ENCODE peak calls at places on chromosomes 13 and 19, in nine cellular contexts. X is BE2C, J is cardiac muscle cell, Z is Ammon's horn, T is NCI-H1105, C is tibial nerve, E is heart right ventricle, G is AG20443, H is HCEC 1CT. A is an unnamed sample.

GRCh38 chr19:18100710-18101109 is 3.1 kb downstream of the MAST3 start:
- DNase-seq in E (no peak), H (no peak), T (no peak), C (no peak), G (no peak), J (peak), Z (peak), X (no peak), A (no peak)

GRCh38 chr19:15379996-15380647 is 535 bp upstream of the AKAP8 start:
- DNase-seq in T (peak), C (no peak), Z (peak), X (peak), H (peak), J (peak), E (peak), G (no peak), A (peak)

GRCh38 chr13:66835040-66835628 is 395.0 kb downstream of the PCDH9 start:
- DNase-seq in T (peak), X (peak), G (no peak), E (peak), Z (peak), C (peak), H (no peak), J (peak), A (no peak)

GRCh38 chr19:35748106-35749020 is at the start of gene LIN37:
- DNase-seq in T (peak), G (peak), C (peak), X (peak), Z (peak), J (peak), E (peak), H (peak), A (peak)

GRCh38 chr19:13906525-13906904 is 514 bp downstream of the CC2D1A start:
- DNase-seq in G (no peak), X (no peak), Z (no peak), C (no peak), H (no peak), E (peak), J (no peak), T (no peak), A (no peak)

GRCh38 chr19:38649305-38650179 is 2.1 kb downstream of the ACTN4 start:
- DNase-seq in G (no peak), E (no peak), C (no peak), X (no peak), T (no peak), H (peak), J (no peak), Z (no peak), A (no peak)

GRCh38 chr19:41521860-41522555 is 54.0 kb upstream of the CEACAM21 start:
- DNase-seq in E (no peak), H (no peak), J (peak), Z (no peak), G (no peak), C (no peak), T (peak), X (no peak), A (no peak)

GRCh38 chr19:39553082-39553652 is 13.2 kb upstream of the EID2 start:
- DNase-seq in T (no peak), C (no peak), G (no peak), E (no peak), X (no peak), H (no peak), Z (no peak), J (no peak), A (no peak)

GRCh38 chr13:50599046-50599445 is 244.4 kb downstream of the DLEU7 start:
- DNase-seq in X (no peak), T (no peak), G (no peak), C (no peak), Z (no peak), E (no peak), J (no peak), H (no peak), A (no peak)

GRCh38 chr13:40343550-40344269 is 322.7 kb downstream of the FOXO1 start:
- DNase-seq in T (no peak), C (no peak), Z (no peak), H (no peak), X (no peak), G (no peak), E (no peak), J (no peak), A (no peak)

GRCh38 chr13:106276876-106277275 is 258.6 kb downstream of the EFNB2 start:
- DNase-seq in Z (no peak), J (no peak), T (no peak), G (no peak), X (no peak), E (no peak), H (no peak), C (no peak), A (no peak)

GRCh38 chr19:19146000-19146608 is 7.8 kb upstream of the TMEM161A start:
- DNase-seq in C (peak), X (peak), Z (peak), G (peak), E (peak), T (peak), J (peak), H (no peak), A (peak)

GRCh38 chr13:80276371-80277289 is 64.3 kb downstream of the SPRY2 start:
- DNase-seq in H (no peak), G (peak), Z (peak), T (peak), J (no peak), X (peak), C (no peak), E (peak), A (peak)

GRCh38 chr19:14050512-14050911 is 11.4 kb downstream of the PALM3 start:
- DNase-seq in C (no peak), J (no peak), H (no peak), Z (no peak), T (no peak), X (no peak), E (no peak), G (no peak), A (no peak)

GRCh38 chr13:79018166-79018565 is 359.2 kb upstream of the OBI1 start:
- DNase-seq in T (no peak), Z (no peak), G (no peak), J (no peak), E (no peak), X (no peak), C (no peak), H (no peak), A (no peak)

GRCh38 chr13:53010374-53011105 is 18.1 kb upstream of the OLFM4 start:
- DNase-seq in X (no peak), G (no peak), T (peak), H (no peak), E (no peak), J (no peak), Z (no peak), C (no peak), A (no peak)

GRCh38 chr13:83340170-83340569 is 542.1 kb downstream of the SLITRK1 start:
- DNase-seq in J (no peak), G (no peak), H (no peak), T (no peak), E (no peak), X (no peak), C (no peak), Z (no peak), A (no peak)

GRCh38 chr19:40253611-40254092 is 27.2 kb upstream of the CCNP start:
- DNase-seq in X (no peak), E (no peak), J (no peak), T (no peak), C (no peak), G (no peak), H (no peak), Z (no peak), A (no peak)

GRCh38 chr13:45749026-45749759 is 47.1 kb downstream of the CBY2 start:
- DNase-seq in X (no peak), H (no peak), J (no peak), T (peak), G (no peak), Z (no peak), C (no peak), E (no peak), A (no peak)

GRCh38 chr13:29595380-29596063 is at the start of gene SLC7A1:
- DNase-seq in C (peak), H (peak), G (peak), Z (peak), T (peak), E (peak), J (peak), X (peak), A (peak)

GRCh38 chr13:33519561-33520479 is 234.3 kb upstream of the STARD13 start:
- DNase-seq in T (no peak), X (no peak), J (no peak), H (peak), G (peak), Z (no peak), C (no peak), E (no peak), A (no peak)